ENCODE peak calls at places on chromosomes 7 and 10, in five cellular contexts. U is NCI-H1092 treated with DMSO at 0.1 percent for 48 hours; N is stimulated activated CD4-positive, alpha-beta T cell treated with anti-CD3 and anti-CD28 coated beads, Interleukin-4, amount 100 ng/mL, for 4 hours; K is stromal cell of bone marrow; E is stimulated activated CD8-positive, alpha-beta memory T cell treated with anti-CD3 and anti-CD28 coated beads, Interleukin-12 subunit alpha, Interleukin-12 subunit beta, amount 100 ng/mL, for 1 hour. S is an unnamed sample.

GRCh38 chr7:131497454-131497853 is 59.0 kb downstream of the PODXL start:
- DNase-seq in U (no peak), N (no peak), K (no peak), E (no peak), S (no peak)

GRCh38 chr10:111206521-111206920 is 129.7 kb downstream of the ADRA2A start:
- DNase-seq in U (no peak), N (no peak), K (no peak), E (no peak), S (no peak)

GRCh38 chr10:87873656-87874055 is 10.2 kb downstream of the PTEN start:
- DNase-seq in U (no peak), N (no peak), K (no peak), E (no peak), S (no peak)

GRCh38 chr10:29120216-29120615 is 168.7 kb upstream of the LYZL1 start:
- DNase-seq in U (no peak), N (no peak), K (peak; percentile 50), E (no peak), S (no peak)

GRCh38 chr10:130961506-130962239 is 349.8 kb downstream of the TCERG1L start:
- DNase-seq in U (no peak), N (no peak), K (no peak), E (no peak), S (no peak)

GRCh38 chr7:111872411-111872810 is 310.1 kb upstream of the IMMP2L start:
- DNase-seq in U (no peak), N (no peak), K (no peak), E (no peak), S (no peak)

GRCh38 chr7:68421712-68422111 is 1176.6 kb upstream of the AUTS2 start:
- DNase-seq in U (no peak), N (no peak), K (no peak), E (no peak), S (no peak)

GRCh38 chr10:4767033-4767814 is 58.8 kb upstream of the AKR1E2 start:
- DNase-seq in U (peak; percentile 13), N (no peak), K (peak; percentile 48), E (no peak), S (no peak)

GRCh38 chr10:124353896-124354295 is 64.8 kb downstream of the OAT start:
- DNase-seq in U (no peak), N (no peak), K (no peak), E (no peak), S (no peak)

GRCh38 chr7:143979359-143979758 is 20.8 kb upstream of the OR6B1 start:
- DNase-seq in U (no peak), N (no peak), K (peak; percentile 16), E (no peak), S (no peak)

GRCh38 chr7:41247128-41247865 is 455.6 kb downstream of the INHBA start:
- DNase-seq in U (no peak), N (no peak), K (no peak), E (no peak), S (peak; percentile 92)

GRCh38 chr7:34096135-34096775 is 190.9 kb downstream of the BMPER start:
- DNase-seq in U (no peak), N (no peak), K (peak; percentile 97), E (no peak), S (no peak)

GRCh38 chr7:28348631-28349030 is 63.7 kb upstream of the CREB5 start:
- DNase-seq in U (no peak), N (no peak), K (no peak), E (no peak), S (peak; percentile 53)

GRCh38 chr10:90417056-90417455 is 440.8 kb downstream of the HTR7 start:
- DNase-seq in U (no peak), N (no peak), K (peak; percentile 68), E (no peak), S (no peak)

S was measured in DMS153.